ENCODE peak calls at places on chromosomes 12 and 14, in ten cellular contexts. W, G, L, P, K, Y, U, D, E and I are unnamed samples.

GRCh38 chr12:44286336-44286735 is 450.5 kb downstream of the TMEM117 start:
- DNase-seq in Y (no peak), D (no peak), U (no peak), L (no peak), K (no peak), G (peak), W (peak), E (no peak), P (no peak), I (peak)

GRCh38 chr12:48165089-48166031 is 8.0 kb upstream of the ASB8 start:
- DNase-seq in D (peak), Y (no peak), L (no peak), W (peak), G (peak), K (peak), E (peak), P (no peak), U (peak), I (no peak)

GRCh38 chr12:90172524-90172923 is 463.9 kb upstream of the ATP2B1 start:
- DNase-seq in E (no peak), P (no peak), K (no peak), D (no peak), G (no peak), Y (no peak), U (no peak), W (no peak), L (no peak), I (no peak)

GRCh38 chr12:5230151-5230550 is 186.5 kb downstream of the KCNA5 start:
- DNase-seq in K (no peak), U (peak), D (no peak), W (peak), G (peak), P (no peak), Y (no peak), E (no peak), L (no peak), I (no peak)

GRCh38 chr14:98957211-98958047 is 314.6 kb downstream of the BCL11B start:
- DNase-seq in E (no peak), W (peak), G (no peak), L (peak), K (peak), P (peak), Y (peak), U (peak), D (no peak), I (no peak)

GRCh38 chr14:69633238-69633637 is 21.8 kb downstream of the SUSD6 start:
- DNase-seq in G (no peak), E (no peak), K (no peak), W (no peak), L (no peak), U (no peak), D (no peak), Y (no peak), P (no peak), I (no peak)

GRCh38 chr12:101823891-101824290 is 6.9 kb downstream of the GNPTAB start:
- DNase-seq in G (no peak), E (peak), W (peak), K (peak), D (peak), Y (no peak), L (peak), U (peak), P (peak), I (peak)

GRCh38 chr12:82745807-82746206 is 59.1 kb downstream of the TMTC2 start:
- DNase-seq in L (no peak), W (no peak), Y (no peak), U (no peak), D (no peak), P (no peak), G (no peak), K (no peak), E (no peak), I (no peak)

GRCh38 chr14:64671591-64671990 is 32.6 kb upstream of the PLEKHG3 start:
- DNase-seq in G (peak), L (no peak), K (peak), W (peak), E (peak), U (peak), P (no peak), Y (no peak), D (peak), I (no peak)

GRCh38 chr14:85537526-85537925 is 7.6 kb downstream of the FLRT2 start:
- DNase-seq in K (no peak), E (no peak), P (no peak), U (no peak), G (no peak), D (no peak), Y (no peak), W (no peak), L (no peak), I (no peak)

GRCh38 chr14:82647088-82647697 is 1113.5 kb upstream of the SEL1L start:
- DNase-seq in Y (no peak), K (no peak), P (no peak), E (no peak), W (no peak), G (no peak), D (no peak), U (no peak), L (no peak), I (no peak)

GRCh38 chr14:104206281-104206904 is 68.0 kb downstream of the KIF26A start:
- DNase-seq in W (no peak), Y (no peak), G (no peak), K (no peak), L (no peak), P (no peak), U (no peak), E (no peak), D (no peak), I (no peak)

GRCh38 chr14:83463500-83464098 is 1929.9 kb upstream of the SEL1L start:
- DNase-seq in P (no peak), U (peak), W (peak), G (peak), L (peak), K (peak), Y (no peak), D (peak), E (peak), I (no peak)

GRCh38 chr12:22653075-22653474 is 28.1 kb downstream of the ETNK1 start:
- DNase-seq in U (peak), W (peak), E (no peak), L (no peak), K (no peak), G (peak), D (no peak), Y (no peak), P (no peak), I (no peak)

GRCh38 chr12:30967026-30967425 is 40.5 kb downstream of the TSPAN11 start:
- DNase-seq in W (no peak), U (no peak), G (no peak), K (no peak), D (no peak), E (no peak), P (no peak), Y (no peak), L (no peak), I (no peak)

GRCh38 chr12:123487428-123487827 is 29.5 kb downstream of the SNRNP35 start:
- DNase-seq in G (no peak), E (no peak), K (no peak), P (no peak), Y (no peak), L (no peak), W (no peak), D (no peak), U (no peak), I (no peak)

GRCh38 chr12:74689071-74689655 is 151.5 kb downstream of the ATXN7L3B start:
- DNase-seq in E (peak), W (peak), U (peak), Y (no peak), G (peak), D (peak), K (peak), P (no peak), L (no peak), I (peak)

GRCh38 chr12:120628919-120629318 is 11.5 kb upstream of the CABP1 start:
- DNase-seq in E (no peak), D (no peak), W (no peak), P (no peak), L (no peak), G (no peak), U (no peak), Y (no peak), K (peak), I (no peak)

GRCh38 chr12:38159591-38160317 is 156.8 kb upstream of the ALG10B start:
- DNase-seq in E (no peak), Y (peak), U (no peak), G (no peak), P (no peak), D (no peak), L (no peak), K (no peak), W (no peak), I (no peak)

GRCh38 chr12:50517456-50518048 is 12.8 kb downstream of the DIP2B start:
- DNase-seq in Y (no peak), K (peak), U (peak), G (peak), W (peak), P (no peak), D (peak), E (peak), L (no peak), I (peak)
- H3K4me3 ChIP-seq in Y (no peak), K (no peak), U (no peak), G (peak), W (no peak), P (no peak), D (no peak), E (peak), L (no peak), I (no peak)

DNA sequence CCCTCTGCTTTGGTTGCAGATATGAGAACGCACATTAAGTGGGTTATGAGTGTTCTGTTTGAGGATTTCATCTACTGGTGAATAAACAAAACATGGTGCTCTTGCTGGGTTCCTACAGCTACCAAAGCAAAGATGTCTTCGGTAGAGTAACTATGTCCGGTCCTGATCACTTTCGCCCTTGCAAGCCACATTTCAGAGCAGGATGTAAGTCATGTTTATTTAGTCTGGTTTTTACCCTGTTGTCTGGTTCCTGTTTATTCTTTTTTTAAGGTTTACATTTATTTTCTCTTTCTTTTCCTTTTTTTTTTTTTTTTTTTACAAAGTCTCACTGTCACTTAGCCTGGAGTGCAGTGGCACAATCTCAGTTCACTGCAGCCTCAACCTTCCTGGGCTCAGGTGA is 99.2 kb downstream of the VEZT start:
- DNase-seq in W (no peak), G (no peak), K (no peak), E (no peak), D (no peak), Y (no peak), U (peak), P (no peak), L (no peak), I (no peak)
- TF ChIP-seq CTCF in W (no peak), G (no peak), K (no peak), E (no peak), D (no peak), Y (no peak), U (no peak), P (no peak), L (no peak), I (no peak)

DNA sequence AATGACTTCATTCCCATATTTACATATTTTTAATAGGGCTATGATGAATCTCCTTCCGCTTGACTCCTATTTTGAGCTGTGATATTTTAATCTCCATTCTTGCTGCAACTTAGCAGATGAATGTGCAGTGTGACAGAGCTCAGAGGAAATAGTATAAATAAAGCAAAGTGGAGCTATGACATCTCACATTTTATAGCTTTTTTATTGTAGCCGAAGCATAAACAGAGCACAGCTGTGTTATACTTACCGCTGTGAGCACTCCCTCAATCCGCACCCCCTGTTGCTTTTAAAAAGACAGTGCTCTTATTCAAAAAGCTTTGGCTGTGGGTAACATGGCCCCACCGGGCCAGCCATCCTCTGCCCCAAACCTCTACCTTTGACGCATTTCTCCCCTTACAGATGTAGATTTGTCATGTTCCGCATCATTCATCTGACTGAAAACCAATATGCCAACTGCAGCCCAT is 429.1 kb upstream of the SOX5 start:
- DNase-seq in D (no peak), E (no peak), U (peak), L (no peak), K (no peak), Y (no peak), G (peak), P (no peak), W (no peak), I (no peak)
- H3K4me3 ChIP-seq in D (no peak), E (no peak), U (no peak), L (no peak), K (no peak), Y (no peak), G (no peak), P (no peak), W (no peak), I (no peak)

GRCh38 chr12:2890388-2891239 is at the start of gene TULP3:
- DNase-seq in U (peak), W (peak), D (peak), Y (peak), K (peak), G (peak), P (peak), L (peak), E (peak), I (peak)
- TF ChIP-seq CTCF in U (no peak), W (peak), D (no peak), Y (no peak), K (no peak), G (peak), P (peak), L (peak), E (no peak), I (no peak)

DNA sequence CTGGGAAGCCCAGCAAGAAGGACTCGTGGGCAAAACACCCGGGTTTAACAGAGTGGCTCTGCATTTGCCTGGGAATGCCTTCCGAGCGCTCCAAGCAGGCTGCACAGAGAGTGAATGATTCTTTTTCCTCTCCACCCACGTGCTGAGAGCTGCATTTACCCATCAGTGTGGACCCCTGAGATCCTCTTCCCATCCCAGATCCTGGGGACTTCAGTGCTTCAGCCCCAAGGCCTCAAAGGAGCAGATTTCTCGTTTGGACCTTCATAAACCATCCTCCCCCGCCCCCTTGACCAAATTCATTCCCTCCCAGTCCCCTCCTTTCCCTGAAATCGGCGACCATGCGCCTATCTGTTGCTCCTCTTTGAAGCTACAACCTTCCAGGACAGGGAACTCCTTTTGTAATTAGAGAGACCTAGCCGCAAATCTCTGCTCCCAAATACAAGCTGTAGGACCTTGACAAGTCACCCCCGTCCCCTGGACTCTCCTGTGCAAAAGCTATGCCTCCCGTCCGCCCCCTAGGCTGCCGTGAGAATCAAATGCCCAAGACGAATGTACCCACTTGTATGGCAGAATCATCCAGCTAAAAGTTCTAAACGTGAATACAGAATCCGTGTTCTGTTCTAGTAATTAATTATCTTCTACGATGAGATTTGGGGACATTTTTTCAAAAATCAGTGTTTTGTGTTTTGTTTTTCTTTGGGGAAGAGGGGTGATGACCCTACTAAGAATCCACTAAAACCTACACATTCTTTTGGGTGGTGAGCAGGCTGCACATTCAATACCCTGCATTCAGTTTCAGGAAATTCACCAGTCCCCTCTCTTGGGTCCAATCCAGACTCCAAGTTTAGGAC is 8.8 kb downstream of the TBX5 start:
- DNase-seq in G (peak), Y (no peak), U (no peak), E (no peak), P (no peak), K (no peak), L (no peak), W (no peak), D (no peak), I (no peak)
- H3K4me3 ChIP-seq in G (peak), Y (no peak), U (no peak), E (no peak), P (no peak), K (no peak), L (no peak), W (no peak), D (no peak), I (no peak)

GRCh38 chr14:92325835-92326234 is 2.9 kb downstream of the SLC24A4 start:
- DNase-seq in G (no peak), W (no peak), Y (no peak), U (no peak), K (peak), D (no peak), P (no peak), L (no peak), E (no peak), I (no peak)

GRCh38 chr14:92323916-92324818 is 1.2 kb downstream of the SLC24A4 start:
- DNase-seq in G (no peak), K (no peak), U (no peak), D (no peak), E (no peak), L (no peak), P (no peak), Y (no peak), W (no peak), I (peak)

GRCh38 chr14:92321701-92322100 is 1.3 kb upstream of the SLC24A4 start:
- DNase-seq in D (no peak), U (no peak), K (no peak), G (no peak), E (no peak), P (no peak), W (no peak), Y (no peak), L (no peak), I (no peak)

GRCh38 chr14:92322516-92322915 is 449 bp upstream of the SLC24A4 start:
- DNase-seq in W (no peak), E (no peak), G (no peak), L (no peak), K (no peak), P (no peak), U (no peak), D (no peak), Y (no peak), I (no peak)

GRCh38 chr14:92323031-92323915 is at the start of gene SLC24A4:
- DNase-seq in P (no peak), E (peak), G (no peak), W (no peak), D (no peak), K (peak), U (no peak), L (no peak), Y (no peak), I (peak)
- TF ChIP-seq CTCF in P (no peak), E (no peak), G (no peak), W (no peak), D (no peak), K (no peak), U (no peak), L (no peak), Y (no peak), I (no peak)

GRCh38 chr14:22979748-22980392 is 2.5 kb downstream of the AJUBA start:
- DNase-seq in E (no peak), P (no peak), L (no peak), Y (no peak), W (no peak), G (no peak), U (no peak), K (peak), D (no peak), I (no peak)

GRCh38 chr14:22977684-22978486 is 4.5 kb downstream of the AJUBA start:
- DNase-seq in G (peak), P (peak), Y (peak), K (peak), D (no peak), W (peak), E (no peak), L (peak), U (peak), I (no peak)

GRCh38 chr14:22980672-22981089 is 1.7 kb downstream of the AJUBA start:
- DNase-seq in U (peak), E (no peak), G (peak), L (peak), W (peak), Y (peak), P (peak), D (no peak), K (peak), I (no peak)

GRCh38 chr14:22978487-22978837 is 3.9 kb downstream of the AJUBA start:
- DNase-seq in E (no peak), U (no peak), L (no peak), G (no peak), K (no peak), Y (no peak), D (no peak), W (no peak), P (no peak), I (no peak)

GRCh38 chr14:22978873-22979671 is 3.3 kb downstream of the AJUBA start:
- DNase-seq in G (no peak), P (no peak), K (no peak), D (no peak), E (no peak), U (no peak), W (no peak), L (no peak), Y (no peak), I (no peak)
- H3K4me3 ChIP-seq in G (peak), P (peak), K (peak), D (no peak), E (no peak), U (peak), W (peak), L (peak), Y (no peak), I (no peak)

GRCh38 chr12:127024791-127025190 is 1242.2 kb upstream of the TMEM132C start:
- DNase-seq in G (no peak), L (no peak), E (no peak), Y (no peak), W (no peak), U (no peak), D (no peak), K (no peak), P (no peak), I (no peak)

GRCh38 chr12:127025545-127025944 is 1241.4 kb upstream of the TMEM132C start:
- DNase-seq in G (no peak), U (no peak), L (no peak), Y (no peak), K (peak), P (no peak), W (peak), E (no peak), D (no peak), I (no peak)
- TF ChIP-seq CTCF in G (no peak), U (peak), L (no peak), Y (no peak), K (no peak), P (no peak), W (peak), E (peak), D (peak), I (peak)

GRCh38 chr14:73712540-73713141 is 1.5 kb downstream of the PNMA1 start:
- DNase-seq in K (no peak), W (no peak), U (peak), D (peak), Y (no peak), L (no peak), P (no peak), G (peak), E (peak), I (peak)

GRCh38 chr14:73715707-73716106 is 1.5 kb upstream of the PNMA1 start:
- DNase-seq in E (no peak), G (no peak), P (no peak), Y (no peak), L (no peak), U (no peak), W (no peak), D (no peak), K (no peak), I (no peak)

GRCh38 chr14:73713804-73714655 is at the start of gene PNMA1:
- DNase-seq in Y (peak), W (peak), U (peak), G (peak), D (peak), P (peak), L (peak), K (peak), E (peak), I (peak)

GRCh38 chr14:73713206-73713803 is 879 bp downstream of the PNMA1 start:
- DNase-seq in D (no peak), U (no peak), W (no peak), K (no peak), Y (no peak), P (no peak), L (no peak), G (no peak), E (no peak), I (no peak)

GRCh38 chr14:73714656-73715081 is 485 bp upstream of the PNMA1 start:
- DNase-seq in P (no peak), G (peak), D (no peak), U (no peak), W (no peak), E (no peak), Y (no peak), L (no peak), K (no peak), I (no peak)
- H3K4me3 ChIP-seq in P (peak), G (peak), D (peak), U (peak), W (peak), E (peak), Y (peak), L (no peak), K (peak), I (peak)